ENCODE peak calls at places on chromosome 1, in six cellular contexts. Y is cardiac fibroblast; U is stimulated activated effector memory CD8-positive, alpha-beta T cell treated with anti-CD3 and anti-CD28 coated beads, Interleukin-12 subunit alpha, Interleukin-12 subunit beta, amount 100 ng/mL, for 72 hours; L is AG08396; H is NCI-H1436 treated with DMSO at 0.1 percent for 48 hours; M is Jurkat, Clone E6-1. S is an unnamed sample.

GRCh38 chr1:111507411-111508201 is 4.2 kb upstream of the ADORA3 start:
- DNase-seq in M (peak; percentile 73), L (peak; percentile 30), H (no peak), U (peak; percentile 87), Y (peak; percentile 90), S (peak; percentile 49)

GRCh38 chr1:221868894-221869293 is 127.0 kb upstream of the DUSP10 start:
- DNase-seq in Y (peak; percentile 88), H (no peak), M (no peak), U (no peak), L (peak; percentile 29), S (peak; percentile 64)

GRCh38 chr1:17121881-17122280 is 2.6 kb upstream of the PADI2 start:
- DNase-seq in M (no peak), H (no peak), U (no peak), Y (peak; percentile 24), L (no peak), S (no peak)

GRCh38 chr1:23555949-23556640 is 3.2 kb downstream of the ID3 start:
- DNase-seq in M (no peak), Y (peak; percentile 90), U (no peak), H (no peak), L (no peak), S (no peak)

GRCh38 chr1:179127163-179127895 is 45.5 kb downstream of the TOR3A start:
- DNase-seq in L (no peak), Y (peak; percentile 55), U (no peak), M (no peak), H (no peak), S (peak; percentile 43)

GRCh38 chr1:192225713-192226112 is 67.5 kb downstream of the RGS18 start:
- DNase-seq in U (no peak), L (peak; percentile 15), Y (peak; percentile 83), H (no peak), M (no peak), S (no peak)

GRCh38 chr1:229509576-229509975 is 1.4 kb upstream of the NUP133 start:
- DNase-seq in Y (peak; percentile 20), M (no peak), H (no peak), U (peak; percentile 45), L (peak; percentile 52), S (no peak)

GRCh38 chr1:41681331-41682136 is 197.1 kb upstream of the EDN2 start:
- DNase-seq in M (no peak), L (no peak), H (no peak), Y (peak; percentile 79), U (no peak), S (peak; percentile 30)

GRCh38 chr1:73755649-73756048 is 442.3 kb downstream of the LRRIQ3 start:
- DNase-seq in M (no peak), U (no peak), L (no peak), Y (no peak), H (no peak), S (no peak)

GRCh38 chr1:3775498-3776230 is 3.1 kb downstream of the SMIM1 start:
- DNase-seq in U (no peak), M (peak; percentile 54), L (peak; percentile 88), Y (peak; percentile 51), H (no peak), S (peak; percentile 68)

GRCh38 chr1:27961646-27962221 is 2.0 kb downstream of the XKR8 start:
- DNase-seq in U (no peak), L (peak; percentile 27), M (no peak), Y (no peak), H (no peak), S (peak; percentile 45)

GRCh38 chr1:77347646-77348045 is 65.8 kb downstream of the AK5 start:
- DNase-seq in M (no peak), L (peak; percentile 36), H (no peak), Y (peak; percentile 98), U (no peak), S (peak; percentile 74)